ENCODE peak calls at places on chromosome 12, in six cellular contexts. One of them, this sample, is unnamed.

GRCh38 chr12:55724940-55725309 is 3.9 kb downstream of the CD63 start:
- DNase-seq in C1 segment of cervical spinal cord: no peak
- DNase-seq in smooth muscle cell of the brain vasculature: no peak
- DNase-seq in A549: no peak
- DNase-seq in activated CD4-positive, alpha-beta T cell treated with anti-CD3 and anti-CD28 coated beads, Interleukin-2, amount 10 ng/mL, durations not matched to agents 7 days and 5 days: no peak
- DNase-seq in ascending aorta: peak
- DNase-seq in this sample: no peak

GRCh38 chr12:79674629-79675028 is 16.1 kb downstream of the PAWR start:
- DNase-seq in C1 segment of cervical spinal cord: no peak
- DNase-seq in smooth muscle cell of the brain vasculature: no peak
- DNase-seq in A549: no peak
- DNase-seq in activated CD4-positive, alpha-beta T cell treated with anti-CD3 and anti-CD28 coated beads, Interleukin-2, amount 10 ng/mL, durations not matched to agents 7 days and 5 days: no peak
- DNase-seq in ascending aorta: no peak
- DNase-seq in this sample: no peak

GRCh38 chr12:81492131-81492720 is 266.9 kb downstream of the PPFIA2 start:
- DNase-seq in C1 segment of cervical spinal cord: no peak
- DNase-seq in smooth muscle cell of the brain vasculature: no peak
- DNase-seq in A549: no peak
- DNase-seq in activated CD4-positive, alpha-beta T cell treated with anti-CD3 and anti-CD28 coated beads, Interleukin-2, amount 10 ng/mL, durations not matched to agents 7 days and 5 days: no peak
- DNase-seq in ascending aorta: no peak
- DNase-seq in this sample: no peak

GRCh38 chr12:111404362-111405148 is 1.2 kb upstream of the SH2B3 start:
- DNase-seq in C1 segment of cervical spinal cord: no peak
- DNase-seq in smooth muscle cell of the brain vasculature: no peak
- DNase-seq in A549: no peak
- DNase-seq in activated CD4-positive, alpha-beta T cell treated with anti-CD3 and anti-CD28 coated beads, Interleukin-2, amount 10 ng/mL, durations not matched to agents 7 days and 5 days: peak
- DNase-seq in ascending aorta: peak
- DNase-seq in this sample: no peak

GRCh38 chr12:18967814-18968213 is 161.7 kb upstream of the PLEKHA5 start:
- DNase-seq in C1 segment of cervical spinal cord: no peak
- DNase-seq in smooth muscle cell of the brain vasculature: no peak
- DNase-seq in A549: no peak
- DNase-seq in activated CD4-positive, alpha-beta T cell treated with anti-CD3 and anti-CD28 coated beads, Interleukin-2, amount 10 ng/mL, durations not matched to agents 7 days and 5 days: no peak
- DNase-seq in ascending aorta: no peak
- DNase-seq in this sample: no peak

GRCh38 chr12:6620137-6620884 is 13.1 kb upstream of the CHD4 start:
- DNase-seq in C1 segment of cervical spinal cord: no peak
- DNase-seq in smooth muscle cell of the brain vasculature: no peak
- DNase-seq in A549: no peak
- DNase-seq in activated CD4-positive, alpha-beta T cell treated with anti-CD3 and anti-CD28 coated beads, Interleukin-2, amount 10 ng/mL, durations not matched to agents 7 days and 5 days: peak
- DNase-seq in ascending aorta: no peak
- DNase-seq in this sample: no peak

GRCh38 chr12:123937707-123938600 is 34.7 kb downstream of the CCDC92 start:
- DNase-seq in C1 segment of cervical spinal cord: no peak
- DNase-seq in smooth muscle cell of the brain vasculature: no peak
- DNase-seq in A549: no peak
- DNase-seq in activated CD4-positive, alpha-beta T cell treated with anti-CD3 and anti-CD28 coated beads, Interleukin-2, amount 10 ng/mL, durations not matched to agents 7 days and 5 days: peak
- DNase-seq in ascending aorta: peak
- DNase-seq in this sample: no peak

GRCh38 chr12:129772463-129773169 is 131.2 kb downstream of the TMEM132D start:
- DNase-seq in C1 segment of cervical spinal cord: no peak
- DNase-seq in smooth muscle cell of the brain vasculature: peak
- DNase-seq in A549: no peak
- DNase-seq in activated CD4-positive, alpha-beta T cell treated with anti-CD3 and anti-CD28 coated beads, Interleukin-2, amount 10 ng/mL, durations not matched to agents 7 days and 5 days: no peak
- DNase-seq in ascending aorta: no peak
- DNase-seq in this sample: peak

GRCh38 chr12:123024819-123025391 is 44.4 kb downstream of the ARL6IP4 start:
- DNase-seq in C1 segment of cervical spinal cord: no peak
- DNase-seq in smooth muscle cell of the brain vasculature: no peak
- DNase-seq in A549: no peak
- DNase-seq in activated CD4-positive, alpha-beta T cell treated with anti-CD3 and anti-CD28 coated beads, Interleukin-2, amount 10 ng/mL, durations not matched to agents 7 days and 5 days: peak
- DNase-seq in ascending aorta: no peak
- DNase-seq in this sample: no peak

This sample was measured in brain pericyte.